ENCODE peak calls at places on chromosomes 3 and 15, in six cellular contexts. One of them, this sample, is unnamed.

GRCh38 chr3:25047058-25047457 is 381.0 kb upstream of the RARB start:
- DNase-seq in SK-N-SH: no peak
- DNase-seq in neural progenitor cell: no peak
- DNase-seq in GM23338: no peak
- DNase-seq in GM23248: no peak
- DNase-seq in HCT116: no peak
- DNase-seq in this sample: no peak

GRCh38 chr15:33234019-33234418 is 39.5 kb upstream of the FMN1 start:
- DNase-seq in GM23248: peak; percentile 69
- DNase-seq in SK-N-SH: peak; percentile 43
- DNase-seq in GM23338: peak; percentile 72
- DNase-seq in neural progenitor cell: peak; percentile 50
- DNase-seq in HCT116: peak; percentile 41
- DNase-seq in this sample: peak; percentile 80

GRCh38 chr3:19970289-19970688 is 23.4 kb downstream of the RAB5A start:
- DNase-seq in HCT116: no peak
- DNase-seq in GM23248: no peak
- DNase-seq in neural progenitor cell: no peak
- DNase-seq in SK-N-SH: no peak
- DNase-seq in GM23338: no peak
- DNase-seq in this sample: no peak

GRCh38 chr3:66536791-66537190 is 36.0 kb upstream of the LRIG1 start:
- DNase-seq in neural progenitor cell: no peak
- DNase-seq in GM23248: no peak
- DNase-seq in GM23338: no peak
- DNase-seq in HCT116: no peak
- DNase-seq in SK-N-SH: no peak
- DNase-seq in this sample: no peak

GRCh38 chr15:40843885-40844542 is at the start of gene SPINT1:
- DNase-seq in neural progenitor cell: peak; percentile 74
- DNase-seq in HCT116: no peak
- DNase-seq in SK-N-SH: peak; percentile 69
- DNase-seq in GM23338: peak; percentile 74
- DNase-seq in GM23248: peak; percentile 41
- DNase-seq in this sample: peak; percentile 66

GRCh38 chr3:129104051-129104450 is 17.6 kb downstream of the RAB43 start:
- DNase-seq in SK-N-SH: no peak
- DNase-seq in HCT116: no peak
- DNase-seq in GM23338: no peak
- DNase-seq in GM23248: no peak
- DNase-seq in neural progenitor cell: no peak
- DNase-seq in this sample: no peak

GRCh38 chr3:151015762-151016161 is 43.2 kb upstream of the CLRN1 start:
- DNase-seq in neural progenitor cell: no peak
- DNase-seq in GM23248: peak; percentile 64
- DNase-seq in GM23338: no peak
- DNase-seq in HCT116: no peak
- DNase-seq in SK-N-SH: no peak
- DNase-seq in this sample: no peak

GRCh38 chr3:60282840-60283239 is 968.4 kb downstream of the FHIT start:
- DNase-seq in SK-N-SH: no peak
- DNase-seq in neural progenitor cell: no peak
- DNase-seq in GM23338: no peak
- DNase-seq in HCT116: no peak
- DNase-seq in GM23248: no peak
- DNase-seq in this sample: no peak

GRCh38 chr15:70578196-70578595 is 185.2 kb downstream of the UACA start:
- DNase-seq in HCT116: no peak
- DNase-seq in SK-N-SH: no peak
- DNase-seq in neural progenitor cell: no peak
- DNase-seq in GM23338: no peak
- DNase-seq in GM23248: no peak
- DNase-seq in this sample: no peak

GRCh38 chr3:76570436-76571057 is 469.4 kb upstream of the ROBO2 start:
- DNase-seq in SK-N-SH: peak; percentile 20
- DNase-seq in neural progenitor cell: peak; percentile 9
- DNase-seq in GM23338: peak; percentile 54
- DNase-seq in HCT116: no peak
- DNase-seq in GM23248: peak; percentile 57
- DNase-seq in this sample: peak; percentile 48

GRCh38 chr3:33403756-33404155 is 36.4 kb downstream of the UBP1 start:
- DNase-seq in GM23248: no peak
- DNase-seq in GM23338: no peak
- DNase-seq in neural progenitor cell: no peak
- DNase-seq in HCT116: no peak
- DNase-seq in SK-N-SH: no peak
- DNase-seq in this sample: no peak

GRCh38 chr3:99842826-99843589 is 25.3 kb downstream of the CMSS1 start:
- DNase-seq in GM23338: peak; percentile 75
- DNase-seq in HCT116: peak; percentile 12
- DNase-seq in neural progenitor cell: peak; percentile 41
- DNase-seq in SK-N-SH: peak; percentile 37
- DNase-seq in GM23248: peak; percentile 78
- DNase-seq in this sample: peak; percentile 78

GRCh38 chr3:190024912-190025311 is 95.8 kb downstream of the P3H2 start:
- DNase-seq in GM23248: peak; percentile 63
- DNase-seq in SK-N-SH: no peak
- DNase-seq in HCT116: no peak
- DNase-seq in GM23338: no peak
- DNase-seq in neural progenitor cell: no peak
- DNase-seq in this sample: peak; percentile 44

GRCh38 chr3:192869131-192870027 is 48.3 kb downstream of the MB21D2 start:
- DNase-seq in SK-N-SH: no peak
- DNase-seq in HCT116: no peak
- DNase-seq in GM23338: no peak
- DNase-seq in GM23248: peak; percentile 82
- DNase-seq in neural progenitor cell: no peak
- DNase-seq in this sample: peak; percentile 71

GRCh38 chr3:20405731-20406130 is 219.7 kb upstream of the SGO1 start:
- DNase-seq in SK-N-SH: no peak
- DNase-seq in GM23338: no peak
- DNase-seq in neural progenitor cell: no peak
- DNase-seq in HCT116: no peak
- DNase-seq in GM23248: peak; percentile 78
- DNase-seq in this sample: no peak

GRCh38 chr3:141812586-141812985 is 49.4 kb downstream of the GRK7 start:
- DNase-seq in GM23338: peak; percentile 40
- DNase-seq in SK-N-SH: no peak
- DNase-seq in neural progenitor cell: no peak
- DNase-seq in HCT116: no peak
- DNase-seq in GM23248: no peak
- DNase-seq in this sample: no peak

GRCh38 chr3:114711321-114711891 is 417.6 kb downstream of the TIGIT start:
- DNase-seq in GM23248: no peak
- DNase-seq in neural progenitor cell: no peak
- DNase-seq in GM23338: no peak
- DNase-seq in SK-N-SH: no peak
- DNase-seq in HCT116: no peak
- DNase-seq in this sample: no peak

GRCh38 chr3:114706591-114707224 is 412.9 kb downstream of the TIGIT start:
- DNase-seq in GM23338: no peak
- DNase-seq in GM23248: peak; percentile 72
- DNase-seq in neural progenitor cell: no peak
- DNase-seq in SK-N-SH: no peak
- DNase-seq in HCT116: peak; percentile 88
- DNase-seq in this sample: peak; percentile 66

GRCh38 chr3:114712728-114713492 is 419.1 kb downstream of the TIGIT start:
- DNase-seq in SK-N-SH: no peak
- DNase-seq in GM23248: no peak
- DNase-seq in neural progenitor cell: no peak
- DNase-seq in HCT116: no peak
- DNase-seq in GM23338: no peak
- DNase-seq in this sample: no peak

GRCh38 chr3:114709102-114709501 is 415.3 kb downstream of the TIGIT start:
- DNase-seq in SK-N-SH: no peak
- DNase-seq in GM23338: no peak
- DNase-seq in HCT116: no peak
- DNase-seq in GM23248: peak; percentile 83
- DNase-seq in neural progenitor cell: no peak
- DNase-seq in this sample: no peak

DNA sequence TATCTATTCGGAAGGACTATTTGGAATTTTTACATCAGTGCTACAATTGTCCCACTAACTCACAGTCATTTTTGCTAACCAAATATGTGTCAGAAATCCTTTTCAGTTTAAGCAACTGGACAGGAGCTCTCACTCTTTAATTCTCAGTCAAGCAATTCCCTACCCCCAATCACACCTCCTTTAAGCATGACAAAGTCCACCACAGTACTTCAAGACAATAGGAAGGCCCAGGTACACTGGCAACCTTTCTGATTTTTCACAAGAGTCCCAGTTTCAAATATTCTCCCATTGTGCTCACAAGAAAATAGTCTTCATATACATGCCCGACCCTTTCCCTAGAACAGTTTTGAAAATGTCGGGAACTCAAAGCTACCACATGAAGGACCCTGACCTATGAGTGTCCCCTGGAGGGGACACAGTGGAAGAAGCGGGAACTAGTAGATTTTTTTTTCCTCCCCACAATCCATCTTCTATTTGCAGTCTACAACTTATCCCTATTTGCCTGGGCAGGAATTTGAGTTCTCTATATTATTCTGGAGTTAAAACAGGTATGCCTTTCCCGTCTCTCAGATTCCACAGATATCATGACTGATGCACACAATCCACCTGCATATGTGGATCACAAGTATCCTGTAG is 413.5 kb downstream of the TIGIT start:
- DNase-seq in neural progenitor cell: no peak
- DNase-seq in SK-N-SH: no peak
- DNase-seq in GM23248: no peak
- DNase-seq in GM23338: no peak
- DNase-seq in HCT116: peak; percentile 28
- DNase-seq in this sample: no peak
- TF ChIP-seq EZH2phosphoT487 in neural progenitor cell: no peak
- TF ChIP-seq EZH2phosphoT487 in SK-N-SH: no peak
- TF ChIP-seq EZH2phosphoT487 in GM23248: no peak
- TF ChIP-seq EZH2phosphoT487 in GM23338: no peak
- TF ChIP-seq EZH2phosphoT487 in HCT116: no peak
- TF ChIP-seq EZH2phosphoT487 in this sample: no peak

GRCh38 chr3:127439621-127440020 is 150.9 kb downstream of the TPRA1 start:
- DNase-seq in HCT116: no peak
- DNase-seq in neural progenitor cell: no peak
- DNase-seq in GM23338: no peak
- DNase-seq in SK-N-SH: no peak
- DNase-seq in GM23248: no peak
- DNase-seq in this sample: no peak

GRCh38 chr3:127438951-127439350 is 151.1 kb upstream of the PRR20G start:
- DNase-seq in GM23338: no peak
- DNase-seq in neural progenitor cell: no peak
- DNase-seq in SK-N-SH: no peak
- DNase-seq in HCT116: no peak
- DNase-seq in GM23248: no peak
- DNase-seq in this sample: no peak

GRCh38 chr3:127438371-127438770 is 150.5 kb upstream of the PRR20G start:
- DNase-seq in GM23248: no peak
- DNase-seq in GM23338: no peak
- DNase-seq in SK-N-SH: no peak
- DNase-seq in HCT116: no peak
- DNase-seq in neural progenitor cell: no peak
- DNase-seq in this sample: no peak

GRCh38 chr3:127441764-127442163 is 148.8 kb downstream of the TPRA1 start:
- DNase-seq in HCT116: no peak
- DNase-seq in neural progenitor cell: no peak
- DNase-seq in SK-N-SH: no peak
- DNase-seq in GM23248: no peak
- DNase-seq in GM23338: no peak
- DNase-seq in this sample: no peak

GRCh38 chr3:127440384-127440783 is 150.1 kb downstream of the TPRA1 start:
- DNase-seq in neural progenitor cell: no peak
- DNase-seq in HCT116: no peak
- DNase-seq in GM23248: no peak
- DNase-seq in GM23338: no peak
- DNase-seq in SK-N-SH: no peak
- DNase-seq in this sample: no peak
- TF ChIP-seq EZH2phosphoT487 in neural progenitor cell: no peak
- TF ChIP-seq EZH2phosphoT487 in HCT116: no peak
- TF ChIP-seq EZH2phosphoT487 in GM23248: no peak
- TF ChIP-seq EZH2phosphoT487 in GM23338: no peak
- TF ChIP-seq EZH2phosphoT487 in SK-N-SH: no peak
- TF ChIP-seq EZH2phosphoT487 in this sample: no peak

DNA sequence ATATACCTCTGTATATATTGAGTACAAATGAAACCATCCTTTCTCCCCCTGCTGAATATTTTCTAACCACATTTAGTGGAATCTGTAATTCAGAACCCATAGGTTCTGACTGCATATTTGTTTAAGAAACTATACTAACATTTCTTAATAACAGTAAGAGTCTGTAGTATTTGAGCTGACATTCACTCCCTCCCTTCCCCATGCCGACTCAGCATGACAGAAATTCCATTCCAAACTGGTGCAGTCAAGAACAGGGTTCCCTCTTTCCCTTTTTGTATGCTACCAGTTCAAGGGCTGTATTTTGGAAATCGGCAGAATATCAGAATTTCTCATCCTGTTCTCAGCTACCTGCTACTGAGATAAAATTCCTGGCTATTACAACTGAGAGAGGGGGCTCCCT is 796.6 kb upstream of the DPPA4 start:
- DNase-seq in GM23248: no peak
- DNase-seq in neural progenitor cell: no peak
- DNase-seq in SK-N-SH: no peak
- DNase-seq in GM23338: no peak
- DNase-seq in HCT116: no peak
- DNase-seq in this sample: no peak
- TF ChIP-seq EZH2phosphoT487 in GM23248: no peak
- TF ChIP-seq EZH2phosphoT487 in neural progenitor cell: no peak
- TF ChIP-seq EZH2phosphoT487 in SK-N-SH: no peak
- TF ChIP-seq EZH2phosphoT487 in GM23338: no peak
- TF ChIP-seq EZH2phosphoT487 in HCT116: no peak
- TF ChIP-seq EZH2phosphoT487 in this sample: no peak

GRCh38 chr15:51737538-51738305 is at the start of gene LYSMD2:
- DNase-seq in GM23338: peak; percentile 69
- DNase-seq in HCT116: no peak
- DNase-seq in GM23248: peak; percentile 72
- DNase-seq in SK-N-SH: peak; percentile 87
- DNase-seq in neural progenitor cell: peak; percentile 74
- DNase-seq in this sample: peak; percentile 43

GRCh38 chr15:51738553-51738952 is 1.1 kb upstream of the LYSMD2 start:
- DNase-seq in SK-N-SH: no peak
- DNase-seq in HCT116: no peak
- DNase-seq in GM23248: peak; percentile 17
- DNase-seq in GM23338: no peak
- DNase-seq in neural progenitor cell: no peak
- DNase-seq in this sample: no peak

GRCh38 chr15:51736069-51736468 is 1.4 kb downstream of the LYSMD2 start:
- DNase-seq in GM23248: peak; percentile 11
- DNase-seq in GM23338: no peak
- DNase-seq in SK-N-SH: peak; percentile 14
- DNase-seq in neural progenitor cell: no peak
- DNase-seq in HCT116: no peak
- DNase-seq in this sample: no peak

GRCh38 chr15:51735611-51736010 is 1.8 kb downstream of the LYSMD2 start:
- DNase-seq in SK-N-SH: peak; percentile 12
- DNase-seq in GM23338: no peak
- DNase-seq in neural progenitor cell: no peak
- DNase-seq in GM23248: no peak
- DNase-seq in HCT116: no peak
- DNase-seq in this sample: no peak

GRCh38 chr15:51736646-51737537 is 563 bp downstream of the LYSMD2 start:
- DNase-seq in SK-N-SH: peak; percentile 80
- DNase-seq in GM23248: peak; percentile 63
- DNase-seq in neural progenitor cell: peak; percentile 55
- DNase-seq in HCT116: no peak
- DNase-seq in GM23338: peak; percentile 70
- DNase-seq in this sample: peak; percentile 32
- TF ChIP-seq EZH2phosphoT487 in SK-N-SH: no peak
- TF ChIP-seq EZH2phosphoT487 in GM23248: no peak
- TF ChIP-seq EZH2phosphoT487 in neural progenitor cell: peak; percentile 49
- TF ChIP-seq EZH2phosphoT487 in HCT116: no peak
- TF ChIP-seq EZH2phosphoT487 in GM23338: no peak
- TF ChIP-seq EZH2phosphoT487 in this sample: no peak

GRCh38 chr15:59042041-59042440 is 54.6 kb downstream of the RNF111 start:
- DNase-seq in SK-N-SH: no peak
- DNase-seq in GM23338: no peak
- DNase-seq in HCT116: no peak
- DNase-seq in GM23248: no peak
- DNase-seq in neural progenitor cell: no peak
- DNase-seq in this sample: no peak
- TF ChIP-seq EZH2phosphoT487 in SK-N-SH: no peak
- TF ChIP-seq EZH2phosphoT487 in GM23338: no peak
- TF ChIP-seq EZH2phosphoT487 in HCT116: no peak
- TF ChIP-seq EZH2phosphoT487 in GM23248: no peak
- TF ChIP-seq EZH2phosphoT487 in neural progenitor cell: no peak
- TF ChIP-seq EZH2phosphoT487 in this sample: no peak

This sample was measured in PC-3.